ENCODE peak calls at places on chromosomes 11 and 22, in five cellular contexts. F is tibial artery, Z is heart left ventricle, K is A549, A is psoas muscle. Y is an unnamed sample.

GRCh38 chr22:49298834-49299750 is 528.6 kb downstream of the BRD1 start:
- DNase-seq in Z (peak), K (no peak), A (no peak), F (peak), Y (peak)

GRCh38 chr22:25447067-25447688 is 117.3 kb upstream of the GRK3 start:
- DNase-seq in K (no peak), Z (no peak), A (no peak), F (no peak), Y (no peak)

GRCh38 chr22:50302041-50302541 is 5.4 kb downstream of the PLXNB2 start:
- DNase-seq in F (no peak), Z (peak), A (no peak), K (no peak), Y (no peak)

GRCh38 chr22:31970490-31971444 is 26.4 kb downstream of the YWHAH start:
- DNase-seq in A (peak), F (peak), Z (peak), K (peak), Y (peak)

GRCh38 chr22:32050678-32051515 is 7.8 kb downstream of the SLC5A1 start:
- DNase-seq in F (peak), A (peak), K (peak), Z (no peak), Y (peak)

GRCh38 chr22:45262931-45263789 is 21.6 kb upstream of the UPK3A start:
- DNase-seq in A (peak), Z (peak), K (no peak), F (peak), Y (no peak)

GRCh38 chr22:24878969-24879368 is 67.5 kb downstream of the LHFPL7 start:
- DNase-seq in Z (no peak), A (no peak), K (no peak), F (no peak), Y (no peak)

GRCh38 chr11:17805043-17805442 is 70.5 kb downstream of the KCNC1 start:
- DNase-seq in K (no peak), Z (no peak), A (no peak), F (no peak), Y (no peak)

GRCh38 chr11:82864268-82864667 is 36.0 kb downstream of the PRCP start:
- DNase-seq in Z (no peak), A (peak), F (peak), K (peak), Y (peak)

GRCh38 chr22:16932577-16932976 is 75.4 kb downstream of the GAB4 start:
- DNase-seq in K (peak), F (no peak), Z (no peak), A (no peak), Y (no peak)

GRCh38 chr22:31954535-31955326 is 10.4 kb downstream of the YWHAH start:
- DNase-seq in K (no peak), A (peak), F (peak), Z (peak), Y (peak)

GRCh38 chr22:39645532-39645931 is 75.0 kb downstream of the CACNA1I start:
- DNase-seq in K (no peak), A (no peak), F (no peak), Z (no peak), Y (no peak)

GRCh38 chr11:106397787-106398355 is 320.4 kb downstream of the AASDHPPT start:
- DNase-seq in Z (no peak), K (no peak), A (no peak), F (no peak), Y (no peak)

GRCh38 chr11:695606-696381 is at the start of gene TMEM80:
- DNase-seq in F (peak), Z (peak), A (peak), K (peak), Y (peak)

GRCh38 chr11:45848654-45849081 is 1.4 kb downstream of the CRY2 start:
- DNase-seq in A (no peak), F (no peak), K (no peak), Z (no peak), Y (no peak)

GRCh38 chr22:27986459-27986858 is 67.4 kb upstream of the PITPNB start:
- DNase-seq in K (no peak), Z (no peak), F (peak), A (no peak), Y (peak)

GRCh38 chr11:112610996-112611795 is 350.0 kb upstream of the NCAM1 start:
- DNase-seq in F (no peak), K (no peak), Z (no peak), A (no peak), Y (no peak)

GRCh38 chr11:1928891-1929541 is 9.5 kb downstream of the TNNT3 start:
- DNase-seq in F (no peak), K (no peak), A (peak), Z (no peak), Y (no peak)

GRCh38 chr22:18731075-18731666 is 119.5 kb upstream of the RIMBP3 start:
- DNase-seq in Z (no peak), K (no peak), A (no peak), F (no peak), Y (no peak)

GRCh38 chr22:32080904-32081303 is 37.8 kb downstream of the SLC5A1 start:
- DNase-seq in F (no peak), A (no peak), K (peak), Z (no peak), Y (no peak)

GRCh38 chr11:128420943-128421342 is 166.4 kb downstream of the ETS1 start:
- DNase-seq in K (no peak), F (no peak), A (no peak), Z (no peak), Y (no peak)

GRCh38 chr22:21568207-21569075 is 927 bp downstream of the UBE2L3 start:
- DNase-seq in A (peak), F (peak), K (peak), Z (peak), Y (no peak)

GRCh38 chr22:37913233-37913721 is 7.2 kb downstream of the MICALL1 start:
- DNase-seq in F (no peak), Z (peak), K (no peak), A (no peak), Y (no peak)

GRCh38 chr22:37920131-37920530 is 14.0 kb downstream of the MICALL1 start:
- DNase-seq in Z (no peak), F (no peak), A (peak), K (no peak), Y (no peak)

GRCh38 chr22:37918580-37919274 is 12.6 kb downstream of the MICALL1 start:
- DNase-seq in Z (peak), K (no peak), F (no peak), A (no peak), Y (no peak)

GRCh38 chr22:37922177-37922576 is 16.1 kb downstream of the MICALL1 start:
- DNase-seq in Z (no peak), K (no peak), F (no peak), A (no peak), Y (no peak)

DNA sequence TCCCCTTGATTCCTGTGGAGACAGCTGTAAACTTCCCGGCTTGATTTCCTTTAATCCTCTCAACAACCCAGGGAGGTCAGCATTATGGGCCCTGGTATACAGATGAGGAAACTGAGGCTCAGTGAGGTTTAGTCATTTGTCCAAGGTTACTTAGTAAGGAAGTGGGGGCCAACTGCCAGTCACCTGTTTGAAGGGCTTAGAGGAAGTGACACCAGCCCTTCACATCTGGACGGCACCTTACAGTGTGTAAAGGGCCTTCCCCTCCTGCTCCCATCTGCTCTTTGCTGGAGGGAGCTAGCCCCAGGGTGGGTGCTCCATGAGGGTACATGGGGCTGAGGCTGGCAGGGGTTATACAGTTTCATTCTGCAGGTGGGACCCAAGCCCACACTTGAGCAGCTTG is 12.1 kb downstream of the MICALL1 start:
- DNase-seq in A (no peak), K (no peak), F (no peak), Z (no peak), Y (no peak)
- H3K4me3 ChIP-seq in A (no peak), K (no peak), F (no peak), Z (no peak), Y (no peak)

DNA sequence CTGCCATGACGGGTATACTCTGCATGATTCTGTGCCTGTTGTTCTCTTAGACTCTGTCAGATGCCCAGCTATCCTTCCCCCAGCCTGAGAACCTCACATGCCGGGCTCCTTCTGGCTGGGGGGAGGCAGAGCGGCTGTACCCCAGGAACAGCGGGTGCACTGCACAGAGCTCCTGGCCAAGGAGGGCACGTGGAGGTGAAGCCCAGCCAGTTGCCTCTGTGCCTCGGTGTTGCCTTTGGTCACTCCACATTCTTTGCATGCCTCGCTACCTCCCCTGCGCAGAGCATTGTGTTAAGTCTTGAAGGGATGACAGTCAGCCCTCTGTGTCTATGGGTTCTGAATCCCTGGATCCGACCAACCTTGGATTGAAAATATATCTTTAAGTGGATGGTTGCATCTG is 77.7 kb downstream of the FEZ1 start:
- DNase-seq in A (no peak), F (no peak), Z (no peak), K (no peak), Y (no peak)
- H3K27ac ChIP-seq in A (no peak), F (no peak), Z (no peak), K (no peak), Y (no peak)

GRCh38 chr11:117633186-117633585 is 163.8 kb downstream of the DSCAML1 start:
- DNase-seq in F (no peak), Z (no peak), A (no peak), K (no peak), Y (no peak)

GRCh38 chr11:117633976-117634755 is 162.8 kb downstream of the DSCAML1 start:
- DNase-seq in F (no peak), A (no peak), K (no peak), Z (no peak), Y (no peak)

GRCh38 chr11:117629891-117630538 is 167.0 kb downstream of the DSCAML1 start:
- DNase-seq in Z (no peak), F (no peak), K (no peak), A (no peak), Y (no peak)

GRCh38 chr11:117629146-117629545 is 167.9 kb downstream of the DSCAML1 start:
- DNase-seq in K (no peak), F (no peak), Z (no peak), A (no peak), Y (no peak)

GRCh38 chr11:117631336-117632090 is 165.5 kb downstream of the DSCAML1 start:
- DNase-seq in Z (no peak), K (no peak), A (no peak), F (no peak), Y (no peak)
- TF ChIP-seq CTCF in Z (no peak), K (no peak), A (no peak), F (no peak), Y (no peak)

GRCh38 chr11:15227011-15227410 is 112.3 kb downstream of the INSC start:
- DNase-seq in A (no peak), K (no peak), F (no peak), Z (no peak), Y (no peak)
- H3K4me3 ChIP-seq in A (no peak), K (no peak), F (no peak), Z (no peak), Y (no peak)

GRCh38 chr11:66315921-66316811 is 678 bp downstream of the CD248 start:
- DNase-seq in A (peak), Z (no peak), F (no peak), K (no peak), Y (no peak)
- H3K27ac ChIP-seq in A (peak), Z (peak), F (peak), K (peak), Y (peak)

GRCh38 chr11:130199792-130200191 is 40.2 kb downstream of the ST14 start:
- DNase-seq in F (no peak), Z (no peak), K (no peak), A (no peak), Y (no peak)

GRCh38 chr11:130198292-130198691 is 38.7 kb downstream of the ST14 start:
- DNase-seq in K (no peak), F (no peak), A (no peak), Z (no peak), Y (no peak)

GRCh38 chr11:130197386-130198035 is 37.9 kb downstream of the ST14 start:
- DNase-seq in F (no peak), K (no peak), Z (no peak), A (no peak), Y (no peak)

GRCh38 chr11:130201026-130201425 is 41.4 kb downstream of the ST14 start:
- DNase-seq in Z (no peak), A (no peak), K (no peak), F (no peak), Y (no peak)

DNA sequence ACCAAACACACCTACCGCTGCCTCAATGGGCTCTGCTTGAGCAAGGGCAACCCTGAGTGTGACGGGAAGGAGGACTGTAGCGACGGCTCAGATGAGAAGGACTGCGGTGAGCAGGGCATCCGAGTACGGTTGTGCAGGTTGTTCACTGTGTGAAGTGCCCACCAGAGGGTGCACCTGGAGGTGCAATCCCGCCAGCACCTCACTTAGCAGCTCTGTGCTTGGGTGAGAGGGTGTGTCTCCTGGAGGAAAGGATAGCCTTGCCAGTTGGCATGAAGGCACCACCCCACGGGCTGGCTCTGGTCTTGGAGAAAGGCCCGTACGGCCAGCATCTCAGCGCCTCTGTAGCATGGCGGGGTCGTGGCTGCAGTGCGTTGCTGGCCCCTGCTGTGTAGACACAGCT is 39.4 kb downstream of the ST14 start:
- DNase-seq in Z (no peak), F (no peak), K (no peak), A (no peak), Y (no peak)
- TF ChIP-seq CTCF in Z (no peak), F (no peak), K (no peak), A (no peak), Y (no peak)

DNA sequence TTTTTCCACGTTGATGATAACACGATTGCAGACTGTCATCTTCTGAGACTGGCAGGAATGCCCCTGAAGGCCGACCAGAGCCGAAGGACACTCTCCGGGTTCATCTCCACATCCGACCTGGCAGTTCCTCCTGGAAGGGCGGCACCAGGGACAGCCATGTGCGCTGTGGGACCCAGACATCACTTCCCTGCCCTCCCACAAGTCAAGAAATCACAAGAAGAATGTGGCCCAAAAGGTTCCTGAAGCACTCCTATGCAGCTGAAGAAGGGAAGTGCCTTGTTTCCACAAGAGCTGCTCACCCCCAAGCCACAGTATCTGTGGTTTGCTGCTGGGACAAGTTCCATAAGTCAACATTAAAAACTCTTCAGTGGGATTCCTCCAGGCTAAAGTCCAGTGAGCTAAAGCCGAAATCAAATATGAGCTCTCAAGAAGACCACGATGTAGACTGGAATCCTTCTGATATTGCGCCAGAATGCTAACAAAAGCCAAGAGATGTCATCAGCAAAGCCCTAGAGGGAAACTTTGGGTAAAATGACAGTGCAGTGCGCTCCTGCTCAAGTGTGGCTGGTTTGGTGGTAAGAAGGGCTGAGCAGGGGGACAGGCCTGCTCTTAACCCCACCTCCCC is 21.2 kb downstream of the PACSIN2 start:
- DNase-seq in K (peak), Z (no peak), A (no peak), F (no peak), Y (no peak)
- H3K4me3 ChIP-seq in K (peak), Z (no peak), A (no peak), F (peak), Y (no peak)

GRCh38 chr11:10592331-10592730 is 23.9 kb upstream of the LYVE1 start:
- DNase-seq in A (no peak), F (no peak), Z (no peak), K (no peak), Y (no peak)

GRCh38 chr11:10591741-10592140 is 23.3 kb upstream of the LYVE1 start:
- DNase-seq in K (no peak), A (no peak), Z (no peak), F (no peak), Y (no peak)

GRCh38 chr11:10588904-10589303 is 20.4 kb upstream of the LYVE1 start:
- DNase-seq in F (no peak), Z (no peak), K (no peak), A (no peak), Y (no peak)

GRCh38 chr11:10587995-10588394 is 19.5 kb upstream of the LYVE1 start:
- DNase-seq in Z (no peak), A (no peak), F (no peak), K (no peak), Y (no peak)

GRCh38 chr11:10590516-10590915 is 22.1 kb upstream of the LYVE1 start:
- DNase-seq in K (no peak), F (no peak), A (no peak), Z (no peak), Y (no peak)
- H3K27ac ChIP-seq in K (no peak), F (peak), A (no peak), Z (no peak), Y (no peak)

GRCh38 chr11:67439321-67440228 is 2.1 kb upstream of the PTPRCAP start:
- DNase-seq in F (no peak), K (peak), A (peak), Z (no peak), Y (no peak)

GRCh38 chr11:67440229-67441081 is 2.8 kb downstream of the CORO1B start:
- DNase-seq in K (no peak), A (no peak), Z (no peak), F (no peak), Y (no peak)

GRCh38 chr11:67442504-67443398 is 525 bp downstream of the CORO1B start:
- DNase-seq in F (no peak), Z (no peak), K (no peak), A (no peak), Y (no peak)

GRCh38 chr11:67441082-67441683 is 2.1 kb downstream of the CORO1B start:
- DNase-seq in Z (no peak), K (no peak), A (no peak), F (no peak), Y (no peak)

GRCh38 chr11:67441731-67442401 is 1.4 kb downstream of the CORO1B start:
- DNase-seq in A (no peak), Z (no peak), K (no peak), F (no peak), Y (no peak)
- TF ChIP-seq CTCF in A (no peak), Z (no peak), K (no peak), F (no peak), Y (no peak)

Y was measured in right atrium auricular region.